ENCODE peak calls at places on chromosome X, in eight cellular contexts. X, G, F, H, N, Q, L and Y are unnamed samples.

GRCh38 chrX:41634284-41634683 is 54.5 kb upstream of the GPR34 start:
- DNase-seq in X (no peak), G (no peak), F (no peak), H (no peak), N (no peak), Q (no peak), L (no peak), Y (no peak)

GRCh38 chrX:21972721-21973120 is 32.2 kb downstream of the SMS start:
- DNase-seq in X (peak), G (peak), F (no peak), H (no peak), N (no peak), Q (no peak), L (no peak), Y (peak)

GRCh38 chrX:3815896-3816664 is 102.6 kb upstream of the PRKX start:
- DNase-seq in X (peak), G (peak), F (peak), H (peak), N (peak), Q (peak), L (peak), Y (no peak)

GRCh38 chrX:53678667-53679066 is 7.9 kb downstream of the HUWE1 start:
- DNase-seq in X (peak), G (peak), F (no peak), H (no peak), N (no peak), Q (no peak), L (peak), Y (peak)

GRCh38 chrX:7132335-7133035 is 15.0 kb upstream of the STS start:
- DNase-seq in X (peak), G (peak), F (peak), H (no peak), N (peak), Q (no peak), L (peak), Y (peak)

GRCh38 chrX:9519546-9520210 is 54.8 kb downstream of the TBL1X start:
- DNase-seq in X (no peak), G (peak), F (peak), H (peak), N (no peak), Q (no peak), L (no peak), Y (no peak)

GRCh38 chrX:13223868-13224555 is 95.8 kb downstream of the ATXN3L start:
- DNase-seq in X (peak), G (peak), F (peak), H (no peak), N (peak), Q (no peak), L (no peak), Y (peak)

GRCh38 chrX:9312922-9313867 is 151.7 kb upstream of the TBL1X start:
- DNase-seq in X (peak), G (no peak), F (no peak), H (no peak), N (no peak), Q (peak), L (peak), Y (peak)

GRCh38 chrX:53122013-53122412 is 28.1 kb downstream of the KANTR start:
- DNase-seq in X (no peak), G (no peak), F (no peak), H (no peak), N (no peak), Q (no peak), L (no peak), Y (no peak)

GRCh38 chrX:10103023-10103422 is 53.8 kb upstream of the CLCN4 start:
- DNase-seq in X (peak), G (no peak), F (no peak), H (no peak), N (peak), Q (no peak), L (no peak), Y (no peak)

GRCh38 chrX:5068550-5068949 is 1160.1 kb downstream of the NLGN4X start:
- DNase-seq in X (peak), G (no peak), F (no peak), H (no peak), N (no peak), Q (no peak), L (no peak), Y (peak)

GRCh38 chrX:39749728-39750127 is 348.0 kb downstream of the BCOR start:
- DNase-seq in X (no peak), G (no peak), F (no peak), H (no peak), N (no peak), Q (no peak), L (peak), Y (no peak)

GRCh38 chrX:69314436-69315348 is 149.4 kb upstream of the PJA1 start:
- DNase-seq in X (no peak), G (no peak), F (no peak), H (no peak), N (no peak), Q (no peak), L (peak), Y (no peak)

GRCh38 chrX:73683236-73683859 is 120.4 kb downstream of the CHIC1 start:
- DNase-seq in X (peak), G (peak), F (peak), H (peak), N (no peak), Q (no peak), L (no peak), Y (peak)

GRCh38 chrX:139692506-139692849 is 15.5 kb downstream of the MCF2 start:
- DNase-seq in X (peak), G (peak), F (no peak), H (no peak), N (no peak), Q (no peak), L (no peak), Y (no peak)

GRCh38 chrX:107574711-107575110 is 53.6 kb upstream of the PRPS1 start:
- DNase-seq in X (peak), G (peak), F (no peak), H (no peak), N (peak), Q (no peak), L (no peak), Y (peak)

GRCh38 chrX:23503835-23504539 is 163.3 kb upstream of the PRDX4 start:
- DNase-seq in X (peak), G (peak), F (no peak), H (no peak), N (peak), Q (no peak), L (peak), Y (peak)

GRCh38 chrX:20118065-20118824 is 1.5 kb upstream of the MAP7D2 start:
- DNase-seq in X (peak), G (no peak), F (no peak), H (no peak), N (no peak), Q (no peak), L (no peak), Y (peak)

GRCh38 chrX:43882294-43882681 is at the start of gene MAOB:
- DNase-seq in X (peak), G (peak), F (no peak), H (peak), N (no peak), Q (peak), L (no peak), Y (no peak)

GRCh38 chrX:46582964-46583363 is 9.4 kb downstream of the CHST7 start:
- DNase-seq in X (peak), G (peak), F (peak), H (no peak), N (no peak), Q (no peak), L (no peak), Y (peak)